ENCODE peak calls at places on chromosomes 11 and 22, in four cellular contexts. N is A549, A is HepG2, U is H1. H is an unnamed sample.

GRCh38 chr11:71086687-71087258 is 165.6 kb downstream of the SHANK2 start:
- DNase-seq in N (peak; percentile 47), A (peak; percentile 34), U (peak; percentile 78), H (peak; percentile 30)

GRCh38 chr11:126646701-126647209 is 291.3 kb downstream of the ST3GAL4 start:
- DNase-seq in N (no peak), A (no peak), U (no peak), H (no peak)

GRCh38 chr22:31284241-31284745 is 8.0 kb downstream of the PIK3IP1 start:
- DNase-seq in N (no peak), A (peak; percentile 34), U (no peak), H (no peak)

GRCh38 chr11:115765803-115766239 is 261.6 kb upstream of the CADM1 start:
- DNase-seq in N (peak; percentile 2), A (no peak), U (no peak), H (no peak)

GRCh38 chr11:128552783-128553661 is 34.3 kb downstream of the ETS1 start:
- DNase-seq in N (no peak), A (no peak), U (no peak), H (no peak)

GRCh38 chr11:34192481-34193401 is 87.3 kb downstream of the NAT10 start:
- DNase-seq in N (peak; percentile 52), A (no peak), U (no peak), H (no peak)

GRCh38 chr22:24191893-24192292 is 10.6 kb downstream of the SUSD2 start:
- DNase-seq in N (no peak), A (no peak), U (no peak), H (no peak)

GRCh38 chr11:94864646-94865045 is 96.5 kb downstream of the AMOTL1 start:
- DNase-seq in N (no peak), A (no peak), U (no peak), H (no peak)

GRCh38 chr22:39243443-39244072 is 1.2 kb downstream of the PDGFB start:
- DNase-seq in N (peak; percentile 45), A (peak; percentile 75), U (peak; percentile 77), H (peak; percentile 29)

GRCh38 chr11:74321487-74322188 is 10.2 kb upstream of the P4HA3 start:
- DNase-seq in N (peak; percentile 64), A (peak; percentile 12), U (peak; percentile 58), H (peak; percentile 40)

DNA sequence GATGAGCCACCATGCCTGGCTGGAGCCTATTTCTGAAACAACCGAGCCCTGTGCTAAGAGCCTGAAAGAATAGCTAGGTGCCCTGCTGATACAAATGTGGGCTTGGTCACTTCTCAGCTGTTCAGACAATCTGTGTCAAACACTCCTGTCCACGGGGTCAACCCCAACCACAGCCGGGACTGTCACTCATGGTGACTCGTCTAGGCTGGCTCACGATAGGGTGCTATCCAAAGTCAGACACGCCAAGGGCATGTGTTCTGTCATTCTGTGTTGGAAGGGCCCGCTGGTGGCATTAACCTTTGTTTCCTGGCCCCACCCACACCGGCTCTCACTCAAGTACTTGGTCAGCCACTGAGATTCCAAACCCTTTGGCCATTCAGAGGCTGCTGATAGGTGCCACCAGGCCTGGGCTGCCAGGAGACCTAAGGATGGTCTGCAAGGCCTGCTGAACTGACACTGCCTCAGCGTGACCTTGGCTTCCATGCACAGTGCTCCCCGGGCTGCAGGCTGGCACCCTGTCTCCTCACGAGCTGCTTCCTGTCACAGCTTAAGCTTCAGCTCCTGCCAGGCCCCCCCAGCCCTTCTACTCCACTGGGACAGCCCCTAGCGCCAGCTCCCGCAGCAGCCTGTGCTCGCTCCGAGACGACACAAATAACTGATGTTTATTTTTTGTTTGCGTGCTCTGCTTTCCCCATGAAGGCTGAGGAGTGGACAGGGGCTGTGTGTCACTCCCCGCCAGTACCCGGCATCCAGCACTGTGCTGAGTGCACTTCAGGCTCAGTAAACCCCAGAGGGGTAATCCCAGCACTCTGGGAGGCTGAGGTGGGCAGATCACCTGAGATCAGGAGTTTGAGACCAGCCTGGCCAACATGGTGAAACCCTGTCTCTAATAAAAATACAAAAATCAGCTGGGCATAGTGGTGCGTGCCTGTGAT is 14.3 kb upstream of the CDC42BPG start:
- DNase-seq in N (no peak), A (no peak), U (no peak), H (no peak)
- TF ChIP-seq PHF8 in N (no peak), A (no peak), U (no peak), H (no peak)

DNA sequence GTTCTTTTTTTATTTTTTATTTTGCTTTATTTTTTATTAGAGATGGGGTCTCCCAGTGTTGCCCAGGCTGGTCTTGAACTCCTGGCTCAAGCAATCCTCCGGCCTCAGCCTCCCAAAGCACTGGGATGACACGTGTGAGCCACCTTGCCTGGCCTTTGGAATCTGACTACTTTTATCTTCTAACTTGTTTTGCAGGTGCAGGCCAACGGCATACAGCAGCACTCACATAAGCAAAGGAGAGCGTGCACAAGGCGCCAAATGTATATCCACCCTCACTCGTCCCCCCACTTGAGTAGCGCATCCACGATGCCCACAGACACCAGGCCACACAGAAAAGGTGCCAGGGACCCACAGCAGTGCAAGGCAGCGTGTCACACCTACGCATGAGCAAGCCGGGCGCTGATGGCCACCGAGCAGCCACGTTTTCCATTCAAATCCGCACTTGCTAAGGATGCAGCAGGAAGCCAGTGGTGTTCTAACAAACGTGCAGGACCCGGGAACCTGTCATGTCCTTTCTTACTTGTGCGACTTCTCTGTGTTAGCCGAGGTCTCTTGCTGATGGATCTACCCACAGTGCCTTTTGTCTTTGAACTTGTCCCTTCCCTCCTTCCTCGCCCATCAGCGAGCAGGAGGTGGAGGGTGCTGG is 5.9 kb downstream of the ASCL2 start:
- DNase-seq in N (no peak), A (no peak), U (no peak), H (peak; percentile 2)
- TF ChIP-seq HDAC2 in N (no peak), A (no peak), U (no peak), H (no peak)

DNA sequence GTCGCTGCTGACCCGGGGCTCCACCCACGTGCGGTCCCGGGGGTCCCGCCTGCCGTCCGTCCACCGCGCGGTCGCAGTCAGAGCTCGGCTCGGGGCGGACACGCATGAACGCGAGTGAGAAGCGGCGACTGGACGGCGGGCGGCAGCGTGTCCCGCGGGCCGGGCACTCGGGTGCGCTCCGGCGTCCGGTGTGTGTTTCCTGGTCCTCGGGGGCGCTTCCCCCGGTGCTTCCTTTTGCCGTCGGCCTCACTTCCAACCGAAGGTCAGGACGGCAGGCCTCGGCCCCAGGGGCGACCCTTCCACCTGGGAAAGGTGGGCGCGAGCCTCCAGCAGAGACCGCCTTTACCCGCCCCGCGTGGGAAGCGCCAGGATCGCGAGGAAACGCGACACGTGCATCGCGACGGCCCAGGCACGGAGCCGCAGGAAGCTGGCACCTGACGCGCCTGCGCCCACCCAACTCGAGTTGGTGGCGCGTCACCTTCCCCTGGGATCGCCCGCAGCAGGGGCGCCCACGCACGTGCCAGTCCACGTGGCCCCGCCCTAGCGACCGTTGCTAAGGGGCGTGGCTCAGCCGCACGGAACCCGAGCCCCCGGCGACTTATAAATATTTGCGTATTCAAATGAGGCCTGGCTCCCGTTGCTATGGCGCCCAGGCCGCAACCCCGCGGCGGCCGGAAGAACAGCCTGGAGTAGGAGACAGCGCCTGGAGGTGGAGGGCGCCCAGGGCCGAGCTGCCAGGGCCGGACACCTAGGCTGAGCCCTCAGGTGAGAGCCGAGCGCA is at the start of gene LRRC56:
- DNase-seq in N (peak; percentile 51), A (peak; percentile 81), U (peak; percentile 88), H (peak; percentile 95)
- TF ChIP-seq PHF8 in N (no peak), A (no peak), U (peak; percentile 38), H (no peak)

DNA sequence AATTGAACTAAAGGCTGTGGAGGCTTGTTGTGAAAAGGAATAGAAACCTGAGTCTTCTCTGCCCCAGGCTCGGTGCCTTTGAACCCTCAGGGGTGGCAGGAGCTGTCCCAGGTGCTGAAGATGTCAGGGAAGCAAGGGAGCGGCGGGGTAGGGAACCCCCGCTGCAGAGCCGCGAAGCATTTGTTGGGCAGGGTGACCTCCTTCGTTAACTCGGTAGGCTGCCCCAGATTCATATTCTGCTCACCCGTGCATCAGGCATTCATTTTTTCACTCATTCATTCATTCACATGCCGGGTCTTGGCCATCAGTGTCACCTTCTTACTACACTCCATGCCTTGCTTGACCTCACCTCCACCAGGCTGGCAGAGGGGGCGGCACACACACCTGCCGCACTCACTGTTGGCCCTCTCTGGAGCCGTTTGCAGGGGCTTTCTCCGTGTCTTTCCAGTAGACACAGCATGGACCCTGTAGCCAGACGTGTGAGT is 618.9 kb downstream of the BRD1 start:
- DNase-seq in N (no peak), A (no peak), U (peak; percentile 79), H (peak; percentile 18)
- TF ChIP-seq HDAC2 in N (no peak), A (no peak), U (no peak), H (no peak)

DNA sequence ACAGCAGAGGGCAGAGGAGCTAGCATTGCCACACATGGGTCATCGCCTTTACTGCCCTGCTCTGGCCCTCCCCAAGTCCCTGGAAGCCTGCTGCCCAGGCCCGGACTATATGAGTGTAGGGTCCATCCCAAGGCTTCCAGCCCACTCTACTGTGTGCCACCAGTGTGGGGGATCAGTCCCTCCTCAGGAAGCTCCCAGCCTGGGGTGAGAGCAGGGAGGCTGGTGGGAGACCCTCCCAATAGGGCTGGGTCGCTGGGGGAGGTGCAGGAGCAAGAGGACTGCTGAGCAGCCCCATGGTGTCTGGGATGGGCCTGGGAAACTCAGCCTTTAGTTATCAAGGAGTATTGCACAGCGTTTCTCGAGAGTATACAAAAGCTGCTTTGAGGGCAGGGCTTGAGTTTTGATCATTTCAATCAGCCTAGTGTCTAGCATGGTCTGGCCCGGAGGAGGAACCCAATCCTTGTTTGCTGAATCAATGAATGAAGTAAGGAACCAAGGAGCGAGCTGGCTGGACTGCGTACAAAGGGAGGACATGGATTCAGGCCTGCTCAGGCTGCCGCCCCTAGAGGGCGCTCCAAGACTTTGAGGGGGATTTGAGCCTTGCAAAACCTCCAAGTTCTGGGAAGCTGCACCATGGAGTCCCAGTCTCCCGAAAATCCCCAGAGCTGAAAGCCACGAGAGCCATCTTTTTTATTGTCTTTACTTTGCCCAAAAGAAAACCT is 89.0 kb upstream of the PARVA start:
- DNase-seq in N (peak; percentile 90), A (peak; percentile 58), U (peak; percentile 95), H (peak; percentile 76)
- TF ChIP-seq PHF8 in N (no peak), A (no peak), U (no peak), H (no peak)

GRCh38 chr22:32618461-32619140 is 144.0 kb downstream of the FBXO7 start:
- DNase-seq in N (no peak), A (no peak), U (no peak), H (no peak)
- TF ChIP-seq HDAC2 in N (no peak), A (no peak), U (no peak), H (no peak)

GRCh38 chr11:17015639-17016125 is 1.5 kb upstream of the PLEKHA7 start:
- DNase-seq in N (peak; percentile 12), A (no peak), U (no peak), H (no peak)

GRCh38 chr11:17012712-17013547 is 1.3 kb downstream of the PLEKHA7 start:
- DNase-seq in N (peak; percentile 91), A (peak; percentile 95), U (no peak), H (no peak)

GRCh38 chr11:17014774-17015638 is 792 bp upstream of the PLEKHA7 start:
- DNase-seq in N (peak; percentile 89), A (peak; percentile 65), U (peak; percentile 72), H (peak; percentile 25)

GRCh38 chr11:17013548-17014320 is 480 bp downstream of the PLEKHA7 start:
- DNase-seq in N (no peak), A (peak; percentile 19), U (peak; percentile 80), H (no peak)

DNA sequence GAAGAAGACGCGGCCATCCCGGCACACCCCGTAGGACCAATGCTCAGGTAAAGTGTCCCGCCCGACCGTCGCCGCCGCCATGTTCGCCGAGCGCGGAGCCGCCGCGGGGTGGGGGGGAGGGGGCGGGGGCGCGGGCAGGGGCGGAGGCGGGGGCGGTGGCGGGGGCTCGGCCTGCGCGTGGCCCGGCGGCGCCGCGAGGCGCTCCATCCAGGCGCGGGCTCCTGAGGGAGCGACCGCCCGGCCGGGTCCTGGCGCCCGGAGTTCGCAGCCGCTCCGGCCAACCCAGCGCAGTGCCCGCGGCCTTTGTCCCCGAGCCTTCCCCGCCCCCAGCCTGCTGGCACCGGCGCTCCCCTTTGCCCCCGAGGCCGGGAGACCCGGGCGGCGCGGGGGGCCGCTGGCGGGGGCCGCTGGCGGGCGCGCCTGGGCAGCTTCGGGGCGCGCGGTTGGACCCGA is at the start of gene PLEKHA7:
- DNase-seq in N (peak; percentile 22), A (peak; percentile 28), U (no peak), H (peak; percentile 46)
- TF ChIP-seq PHF8 in N (no peak), A (no peak), U (no peak), H (no peak)

GRCh38 chr11:92224394-92225205 is at the start of gene FAT3:
- DNase-seq in N (peak; percentile 56), A (no peak), U (peak; percentile 77), H (no peak)
- TF ChIP-seq HDAC2 in N (no peak), A (no peak), U (no peak), H (no peak)

H was measured in K562.